ENCODE peak calls at places on chromosome 4, in four cellular contexts. L is cardiac muscle cell, D is progenitor cell of endocrine pancreas, I is IMR-90. E is an unnamed sample.

GRCh38 chr4:1746265-1746691 is 25.0 kb downstream of the TACC3 start:
- DNase-seq in L (peak), D (peak), I (peak), E (peak)

GRCh38 chr4:8182294-8182693 is 16.8 kb upstream of the SH3TC1 start:
- DNase-seq in I (no peak), L (no peak), D (no peak), E (no peak)

GRCh38 chr4:102606261-102606660 is 105.1 kb downstream of the NFKB1 start:
- DNase-seq in D (no peak), I (no peak), L (no peak), E (peak)

GRCh38 chr4:74158561-74159396 is 861 bp downstream of the MTHFD2L start:
- DNase-seq in L (no peak), D (no peak), I (peak), E (peak)

GRCh38 chr4:102259081-102259480 is 86.2 kb downstream of the SLC39A8 start:
- DNase-seq in D (no peak), I (no peak), L (no peak), E (no peak)

GRCh38 chr4:24105183-24106039 is 215.6 kb upstream of the PPARGC1A start:
- DNase-seq in D (no peak), L (no peak), I (peak), E (peak)

GRCh38 chr4:72971572-72971971 is 97.9 kb downstream of the COX18 start:
- DNase-seq in I (peak), D (no peak), L (no peak), E (peak)

GRCh38 chr4:140071806-140072205 is 82.2 kb downstream of the MAML3 start:
- DNase-seq in L (no peak), I (peak), D (no peak), E (peak)

GRCh38 chr4:15438939-15439524 is 11.2 kb downstream of the C1QTNF7 start:
- DNase-seq in I (peak), L (no peak), D (no peak), E (peak)

GRCh38 chr4:37322122-37322521 is 77.6 kb downstream of the NWD2 start:
- DNase-seq in D (no peak), L (no peak), I (no peak), E (no peak)

GRCh38 chr4:139574641-139575040 is 18.6 kb upstream of the SETD7 start:
- DNase-seq in L (no peak), D (no peak), I (no peak), E (no peak)

GRCh38 chr4:172809319-172809718 is 359.3 kb upstream of the GALNT7 start:
- DNase-seq in I (no peak), L (peak), D (no peak), E (peak)

GRCh38 chr4:183362916-183363542 is 40.8 kb upstream of the CLDN24 start:
- DNase-seq in D (no peak), I (peak), L (no peak), E (peak)

GRCh38 chr4:160652790-160653189 is 1511.0 kb downstream of the FSTL5 start:
- DNase-seq in D (no peak), L (no peak), I (no peak), E (no peak)

GRCh38 chr4:1604706-1605205 is 79.4 kb downstream of the FAM53A start:
- DNase-seq in L (no peak), I (no peak), D (no peak), E (no peak)

GRCh38 chr4:173556398-173557131 is 26.5 kb upstream of the HAND2 start:
- DNase-seq in D (no peak), I (no peak), L (no peak), E (no peak)

GRCh38 chr4:144280688-144281087 is 140.2 kb upstream of the GYPA start:
- DNase-seq in D (no peak), L (no peak), I (no peak), E (no peak)

GRCh38 chr4:89289312-89289711 is 18.3 kb downstream of the GPRIN3 start:
- DNase-seq in D (no peak), I (no peak), L (no peak), E (no peak)

GRCh38 chr4:114015444-114015899 is 36.0 kb upstream of the ARSJ start:
- DNase-seq in D (no peak), L (no peak), I (peak), E (peak)

GRCh38 chr4:127145001-127145400 is 487.8 kb upstream of the INTU start:
- DNase-seq in L (no peak), I (no peak), D (no peak), E (no peak)

GRCh38 chr4:5883916-5884315 is 9.0 kb downstream of the CRMP1 start:
- DNase-seq in L (no peak), I (no peak), D (no peak), E (no peak)

GRCh38 chr4:54495091-54495490 is 162.7 kb upstream of the KIT start:
- DNase-seq in D (no peak), I (peak), L (no peak), E (no peak)

GRCh38 chr4:153533387-153533786 is 67.2 kb downstream of the TMEM131L start:
- DNase-seq in D (no peak), I (no peak), L (no peak), E (no peak)

GRCh38 chr4:105305019-105305836 is 158.6 kb downstream of the TET2 start:
- DNase-seq in D (no peak), L (no peak), I (no peak), E (no peak)

GRCh38 chr4:107050525-107051135 is 14.5 kb upstream of the DKK2 start:
- DNase-seq in L (peak), D (no peak), I (peak), E (peak)

GRCh38 chr4:821631-822030 is 4.3 kb downstream of the CPLX1 start:
- DNase-seq in I (no peak), L (no peak), D (no peak), E (no peak)

GRCh38 chr4:573122-573892 is 2.8 kb downstream of the TMEM271 start:
- DNase-seq in I (no peak), L (no peak), D (no peak), E (no peak)

GRCh38 chr4:44342800-44343199 is 105.8 kb downstream of the KCTD8 start:
- DNase-seq in L (peak), I (no peak), D (no peak), E (no peak)
- TF ChIP-seq CTCF in L (no peak), I (no peak), D (no peak), E (no peak)

GRCh38 chr4:186943607-186943908 is 219.9 kb upstream of the FAT1 start:
- DNase-seq in D (no peak), L (no peak), I (no peak), E (no peak)

GRCh38 chr4:186948361-186949291 is 225.0 kb upstream of the FAT1 start:
- DNase-seq in L (peak), I (peak), D (no peak), E (peak)

GRCh38 chr4:186946140-186946539 is 222.5 kb upstream of the FAT1 start:
- DNase-seq in D (no peak), I (no peak), L (no peak), E (no peak)

GRCh38 chr4:186949847-186950246 is 226.2 kb upstream of the FAT1 start:
- DNase-seq in D (no peak), I (no peak), L (no peak), E (no peak)

GRCh38 chr4:186946682-186947294 is 223.1 kb upstream of the FAT1 start:
- DNase-seq in L (peak), I (peak), D (peak), E (peak)
- TF ChIP-seq CTCF in L (peak), I (peak), D (peak), E (peak)

GRCh38 chr4:26589699-26590098 is 5.8 kb downstream of the TBC1D19 start:
- DNase-seq in I (no peak), L (no peak), D (no peak), E (no peak)
- TF ChIP-seq CTCF in I (no peak), L (no peak), D (no peak), E (no peak)

GRCh38 chr4:82201303-82201702 is 172.5 kb downstream of the HNRNPD start:
- DNase-seq in I (no peak), D (no peak), L (no peak), E (peak)

GRCh38 chr4:82201805-82202636 is 171.8 kb downstream of the HNRNPD start:
- DNase-seq in I (peak), L (peak), D (peak), E (peak)
- TF ChIP-seq CTCF in I (peak), L (peak), D (peak), E (peak)

GRCh38 chr4:44638091-44638490 is 13.3 kb downstream of the YIPF7 start:
- DNase-seq in I (no peak), D (no peak), L (no peak), E (no peak)
- TF ChIP-seq CTCF in I (no peak), D (no peak), L (no peak), E (no peak)

GRCh38 chr4:112516401-112517066 is 554 bp upstream of the NEUROG2 start:
- DNase-seq in L (peak), I (no peak), D (peak), E (no peak)

GRCh38 chr4:112516076-112516385 is at the start of gene NEUROG2:
- DNase-seq in L (no peak), I (no peak), D (no peak), E (no peak)

GRCh38 chr4:112517911-112518310 is 1.9 kb upstream of the NEUROG2 start:
- DNase-seq in L (no peak), D (no peak), I (no peak), E (no peak)

GRCh38 chr4:112518675-112519074 is 2.7 kb upstream of the NEUROG2 start:
- DNase-seq in I (no peak), D (no peak), L (no peak), E (no peak)

GRCh38 chr4:112517067-112517588 is 1.1 kb upstream of the NEUROG2 start:
- DNase-seq in L (no peak), I (no peak), D (no peak), E (no peak)
- TF ChIP-seq CTCF in L (no peak), I (no peak), D (no peak), E (no peak)

E was measured in choroid plexus epithelial cell.